ENCODE peak calls at places on chromosomes 3 and 15, in four cellular contexts. One of them, this sample, is unnamed.

GRCh38 chr3:131812433-131812832 is 222.4 kb downstream of the CPNE4 start:
- DNase-seq in adrenal gland: no peak
- DNase-seq in A549: no peak
- DNase-seq in body of pancreas: no peak
- DNase-seq in this sample: no peak

GRCh38 chr15:45185903-45186770 is 1.6 kb downstream of the SHF start:
- DNase-seq in adrenal gland: no peak
- DNase-seq in A549: no peak
- DNase-seq in body of pancreas: no peak
- DNase-seq in this sample: no peak

GRCh38 chr3:15438988-15439387 is 11.6 kb downstream of the EAF1 start:
- DNase-seq in adrenal gland: no peak
- DNase-seq in A549: no peak
- DNase-seq in body of pancreas: no peak
- DNase-seq in this sample: no peak

GRCh38 chr3:10515396-10515795 is 10.0 kb upstream of the ATP2B2 start:
- DNase-seq in adrenal gland: no peak
- DNase-seq in A549: no peak
- DNase-seq in body of pancreas: no peak
- DNase-seq in this sample: no peak

GRCh38 chr3:72470899-72471298 is 377.3 kb downstream of the SHQ1 start:
- DNase-seq in adrenal gland: no peak
- DNase-seq in A549: no peak
- DNase-seq in body of pancreas: no peak
- DNase-seq in this sample: no peak

GRCh38 chr15:63465104-63465503 is 39.3 kb upstream of the USP3 start:
- DNase-seq in adrenal gland: no peak
- DNase-seq in A549: no peak
- DNase-seq in body of pancreas: no peak
- DNase-seq in this sample: no peak

GRCh38 chr3:196518999-196519737 is 4.0 kb upstream of the SMCO1 start:
- DNase-seq in adrenal gland: peak; percentile 44
- DNase-seq in A549: peak; percentile 80
- DNase-seq in body of pancreas: peak; percentile 48
- DNase-seq in this sample: peak; percentile 35

GRCh38 chr3:72186485-72186864 is 401.5 kb upstream of the PROK2 start:
- DNase-seq in adrenal gland: peak; percentile 31
- DNase-seq in A549: no peak
- DNase-seq in body of pancreas: no peak
- DNase-seq in this sample: no peak

GRCh38 chr3:117843356-117843755 is 1133.8 kb downstream of the TUSC7 start:
- DNase-seq in adrenal gland: no peak
- DNase-seq in A549: no peak
- DNase-seq in body of pancreas: no peak
- DNase-seq in this sample: no peak

GRCh38 chr3:13475871-13476590 is 4.1 kb upstream of the HDAC11 start:
- DNase-seq in adrenal gland: no peak
- DNase-seq in A549: no peak
- DNase-seq in body of pancreas: no peak
- DNase-seq in this sample: peak; percentile 31

GRCh38 chr15:88686166-88686565 is 47.4 kb downstream of the ISG20 start:
- DNase-seq in adrenal gland: no peak
- DNase-seq in A549: no peak
- DNase-seq in body of pancreas: no peak
- DNase-seq in this sample: no peak

GRCh38 chr15:74200394-74200793 is 2.2 kb downstream of the STRA6 start:
- DNase-seq in adrenal gland: peak; percentile 73
- DNase-seq in A549: peak; percentile 79
- DNase-seq in body of pancreas: no peak
- DNase-seq in this sample: no peak

GRCh38 chr3:87801409-87801808 is 257.4 kb downstream of the CGGBP1 start:
- DNase-seq in adrenal gland: no peak
- DNase-seq in A549: no peak
- DNase-seq in body of pancreas: no peak
- DNase-seq in this sample: no peak

GRCh38 chr3:43477600-43477999 is 144.2 kb downstream of the ANO10 start:
- DNase-seq in adrenal gland: peak; percentile 30
- DNase-seq in A549: no peak
- DNase-seq in body of pancreas: no peak
- DNase-seq in this sample: no peak

GRCh38 chr3:6994081-6994668 is 133.3 kb downstream of the GRM7 start:
- DNase-seq in adrenal gland: no peak
- DNase-seq in A549: peak; percentile 3
- DNase-seq in body of pancreas: no peak
- DNase-seq in this sample: no peak

GRCh38 chr15:66188464-66188863 is 65.1 kb downstream of the MEGF11 start:
- DNase-seq in adrenal gland: no peak
- DNase-seq in A549: no peak
- DNase-seq in body of pancreas: peak; percentile 20
- DNase-seq in this sample: no peak

GRCh38 chr15:96330450-96331140 is at the start of gene NR2F2:
- DNase-seq in adrenal gland: peak; percentile 96
- DNase-seq in A549: peak; percentile 98
- DNase-seq in body of pancreas: peak; percentile 96
- DNase-seq in this sample: peak; percentile 44

GRCh38 chr3:157493627-157494550 is 9.3 kb downstream of the VEPH1 start:
- DNase-seq in adrenal gland: no peak
- DNase-seq in A549: peak; percentile 47
- DNase-seq in body of pancreas: no peak
- DNase-seq in this sample: no peak

GRCh38 chr3:139695701-139696422 is 18.1 kb upstream of the NMNAT3 start:
- DNase-seq in adrenal gland: no peak
- DNase-seq in A549: no peak
- DNase-seq in body of pancreas: no peak
- DNase-seq in this sample: no peak

GRCh38 chr3:57112206-57112605 is 51.7 kb downstream of the SPATA12 start:
- DNase-seq in adrenal gland: peak; percentile 35
- DNase-seq in A549: peak; percentile 23
- DNase-seq in body of pancreas: no peak
- DNase-seq in this sample: no peak

GRCh38 chr3:16334909-16335308 is 69.9 kb downstream of the OXNAD1 start:
- DNase-seq in adrenal gland: no peak
- DNase-seq in A549: no peak
- DNase-seq in body of pancreas: no peak
- DNase-seq in this sample: no peak

GRCh38 chr3:197522183-197522715 is 33.5 kb downstream of the BDH1 start:
- DNase-seq in adrenal gland: no peak
- DNase-seq in A549: no peak
- DNase-seq in body of pancreas: no peak
- DNase-seq in this sample: peak; percentile 87

GRCh38 chr3:151067158-151067557 is 18.3 kb upstream of the MED12L start:
- DNase-seq in adrenal gland: no peak
- DNase-seq in A549: peak; percentile 37
- DNase-seq in body of pancreas: no peak
- DNase-seq in this sample: no peak

GRCh38 chr3:37262816-37263393 is 88.5 kb upstream of the LRRFIP2 start:
- DNase-seq in adrenal gland: no peak
- DNase-seq in A549: no peak
- DNase-seq in body of pancreas: no peak
- DNase-seq in this sample: no peak

GRCh38 chr15:68667800-68668625 is 89.2 kb downstream of the CORO2B start:
- DNase-seq in adrenal gland: no peak
- DNase-seq in A549: no peak
- DNase-seq in body of pancreas: no peak
- DNase-seq in this sample: no peak

GRCh38 chr15:96320703-96321421 is 9.6 kb upstream of the NR2F2 start:
- DNase-seq in adrenal gland: no peak
- DNase-seq in A549: no peak
- DNase-seq in body of pancreas: no peak
- DNase-seq in this sample: no peak

GRCh38 chr3:58526124-58526957 is 10.6 kb downstream of the ACOX2 start:
- DNase-seq in adrenal gland: peak; percentile 65
- DNase-seq in A549: peak; percentile 85
- DNase-seq in body of pancreas: no peak
- DNase-seq in this sample: no peak

GRCh38 chr15:40096094-40096876 is 12.4 kb downstream of the BMF start:
- DNase-seq in adrenal gland: no peak
- DNase-seq in A549: no peak
- DNase-seq in body of pancreas: no peak
- DNase-seq in this sample: no peak

GRCh38 chr3:139675327-139675726 is 2.4 kb downstream of the NMNAT3 start:
- DNase-seq in adrenal gland: no peak
- DNase-seq in A549: no peak
- DNase-seq in body of pancreas: no peak
- DNase-seq in this sample: no peak

GRCh38 chr3:14523792-14524191 is 16.4 kb downstream of the GRIP2 start:
- DNase-seq in adrenal gland: no peak
- DNase-seq in A549: no peak
- DNase-seq in body of pancreas: no peak
- DNase-seq in this sample: no peak

GRCh38 chr15:100082761-100083402 is 258.9 kb downstream of the ADAMTS17 start:
- DNase-seq in adrenal gland: no peak
- DNase-seq in A549: no peak
- DNase-seq in body of pancreas: peak; percentile 80
- DNase-seq in this sample: no peak

GRCh38 chr15:78508272-78508671 is 895 bp downstream of the HYKK start:
- DNase-seq in adrenal gland: no peak
- DNase-seq in A549: no peak
- DNase-seq in body of pancreas: no peak
- DNase-seq in this sample: peak; percentile 61

GRCh38 chr3:188581791-188582190 is 427.8 kb downstream of the LPP start:
- DNase-seq in adrenal gland: no peak
- DNase-seq in A549: no peak
- DNase-seq in body of pancreas: no peak
- DNase-seq in this sample: no peak

GRCh38 chr3:136928240-136928639 is 29.5 kb upstream of the IL20RB start:
- DNase-seq in adrenal gland: no peak
- DNase-seq in A549: no peak
- DNase-seq in body of pancreas: no peak
- DNase-seq in this sample: no peak
- H3K27ac ChIP-seq in adrenal gland: no peak overlapping the region
- H3K27ac ChIP-seq in A549: no peak overlapping the region
- H3K27ac ChIP-seq in body of pancreas: no peak overlapping the region
- H3K27ac ChIP-seq in this sample: no peak overlapping the region

GRCh38 chr3:112561085-112561692 is 573 bp downstream of the ATG3 start:
- DNase-seq in adrenal gland: peak; percentile 79
- DNase-seq in A549: peak; percentile 84
- DNase-seq in body of pancreas: peak; percentile 72
- DNase-seq in this sample: peak; percentile 61
- TF ChIP-seq POLR2A in adrenal gland: peak; percentile 59
- TF ChIP-seq POLR2A in A549: no peak
- TF ChIP-seq POLR2A in body of pancreas: no peak
- TF ChIP-seq POLR2A in this sample: no peak

GRCh38 chr3:46386206-46386605 is 15.5 kb downstream of the CCR5 start:
- DNase-seq in adrenal gland: no peak
- DNase-seq in A549: peak; percentile 10
- DNase-seq in body of pancreas: no peak
- DNase-seq in this sample: peak; percentile 58

GRCh38 chr3:46381662-46382061 is 10.9 kb downstream of the CCR5 start:
- DNase-seq in adrenal gland: no peak
- DNase-seq in A549: no peak
- DNase-seq in body of pancreas: no peak
- DNase-seq in this sample: no peak

GRCh38 chr3:46380471-46381215 is 9.9 kb downstream of the CCR5 start:
- DNase-seq in adrenal gland: no peak
- DNase-seq in A549: no peak
- DNase-seq in body of pancreas: no peak
- DNase-seq in this sample: no peak

GRCh38 chr3:46383211-46383945 is 12.6 kb downstream of the CCR5 start:
- DNase-seq in adrenal gland: no peak
- DNase-seq in A549: no peak
- DNase-seq in body of pancreas: no peak
- DNase-seq in this sample: peak; percentile 60

DNA sequence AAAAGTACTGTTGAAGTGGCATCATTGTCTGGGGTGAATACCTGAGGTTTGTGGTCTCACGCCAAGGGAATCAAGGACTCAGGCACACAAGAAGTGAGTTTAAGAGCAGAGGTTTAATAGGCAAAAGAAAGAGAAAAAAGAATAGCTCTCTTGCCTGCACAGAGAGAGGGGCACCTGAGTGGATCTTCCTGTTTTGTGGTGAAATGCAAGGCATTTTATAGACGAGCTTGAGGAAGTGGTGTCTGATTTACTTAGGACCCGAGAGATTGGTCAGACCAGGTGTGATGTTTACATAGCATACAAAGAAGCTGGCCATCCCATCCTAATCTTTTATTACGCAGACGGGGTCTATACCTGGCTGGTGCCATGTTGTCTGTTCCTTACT is 13.2 kb downstream of the CCR5 start:
- DNase-seq in adrenal gland: no peak
- DNase-seq in A549: no peak
- DNase-seq in body of pancreas: no peak
- DNase-seq in this sample: peak; percentile 46
- H3K4me3 ChIP-seq in adrenal gland: no peak overlapping the region
- H3K4me3 ChIP-seq in A549: no peak overlapping the region
- H3K4me3 ChIP-seq in body of pancreas: no peak overlapping the region
- H3K4me3 ChIP-seq in this sample: no peak overlapping the region

GRCh38 chr3:149465351-149465883 is 9.1 kb upstream of the TM4SF4 start:
- DNase-seq in adrenal gland: peak; percentile 26
- DNase-seq in A549: no peak
- DNase-seq in body of pancreas: no peak
- DNase-seq in this sample: no peak
- H3K27ac ChIP-seq in adrenal gland: no peak overlapping the region
- H3K27ac ChIP-seq in A549: peak overlapping the region; percentile 54
- H3K27ac ChIP-seq in body of pancreas: no peak overlapping the region
- H3K27ac ChIP-seq in this sample: no peak overlapping the region

GRCh38 chr3:190513409-190514162 is at the start of gene IL1RAP:
- DNase-seq in adrenal gland: peak; percentile 91
- DNase-seq in A549: peak; percentile 89
- DNase-seq in body of pancreas: peak; percentile 90
- DNase-seq in this sample: peak; percentile 95
- TF ChIP-seq POLR2A in adrenal gland: peak; percentile 85
- TF ChIP-seq POLR2A in A549: peak; percentile 69
- TF ChIP-seq POLR2A in body of pancreas: peak; percentile 67
- TF ChIP-seq POLR2A in this sample: peak; percentile 57

DNA sequence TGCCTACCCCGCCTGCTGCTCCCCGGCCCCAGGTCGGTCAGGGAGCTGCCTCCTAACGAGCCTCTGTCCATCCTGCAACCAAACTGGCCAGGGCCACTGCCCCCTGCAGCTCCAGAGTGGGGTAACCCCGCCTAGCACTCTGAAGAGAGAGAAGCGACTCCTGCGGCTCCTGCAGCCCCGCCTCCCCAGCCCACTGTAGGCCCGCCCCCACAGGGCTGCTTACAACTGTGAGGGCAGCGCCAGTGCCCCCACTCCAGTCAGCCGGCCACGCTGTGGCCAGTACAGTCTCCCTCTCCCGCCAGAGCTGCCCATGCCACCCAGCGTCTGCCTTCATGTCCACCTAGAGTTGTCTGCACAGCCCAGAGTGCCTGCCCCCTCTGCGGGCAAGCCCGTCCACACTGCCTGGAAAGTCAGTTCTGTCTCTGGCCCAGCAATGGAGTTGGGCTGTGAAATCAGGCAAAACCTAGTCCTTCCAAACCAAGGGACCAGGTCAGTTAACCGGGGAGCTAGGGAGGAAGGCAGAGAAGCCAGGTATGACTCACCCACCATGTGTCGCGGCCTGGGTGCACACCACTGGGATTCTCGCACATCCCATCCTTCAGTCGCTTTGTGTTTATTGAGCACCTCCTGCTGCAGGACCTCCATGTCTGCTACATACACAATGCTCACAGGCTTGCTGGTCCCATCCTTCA is 2.4 kb downstream of the UCN2 start:
- DNase-seq in adrenal gland: peak; percentile 56
- DNase-seq in A549: no peak
- DNase-seq in body of pancreas: no peak
- DNase-seq in this sample: peak; percentile 64
- H3K4me3 ChIP-seq in adrenal gland: no peak overlapping the region
- H3K4me3 ChIP-seq in A549: no peak overlapping the region
- H3K4me3 ChIP-seq in body of pancreas: no peak overlapping the region
- H3K4me3 ChIP-seq in this sample: no peak overlapping the region